ENCODE peak calls at places on chromosomes 6 and 20, in six cellular contexts. K is sigmoid colon, P is IMR-90, Y is Peyer's patch, U is suprapubic skin, X is HCT116. C is an unnamed sample. For H3K9me3, the result is how much of the 10 kb centered on the place peaks cover.

GRCh38 chr20:41540916-41541315 is 77.3 kb downstream of the CHD6 start:
- DNase-seq in K (no peak), P (no peak), Y (no peak), U (no peak), X (no peak), C (no peak)

GRCh38 chr20:13452470-13453124 is 186.1 kb downstream of the TASP1 start:
- DNase-seq in K (no peak), P (no peak), Y (no peak), U (no peak), X (no peak), C (no peak)

GRCh38 chr6:3201388-3201787 is 26.1 kb downstream of the TUBB2B start:
- DNase-seq in K (no peak), P (no peak), Y (no peak), U (no peak), X (no peak), C (no peak)

GRCh38 chr6:34301408-34301807 is 52.6 kb upstream of the SMIM29 start:
- DNase-seq in K (peak), P (peak), Y (no peak), U (no peak), X (no peak), C (peak)

GRCh38 chr20:14406495-14406894 is 69.1 kb upstream of the FLRT3 start:
- DNase-seq in K (no peak), P (peak), Y (no peak), U (no peak), X (no peak), C (no peak)

GRCh38 chr20:63290136-63290676 is 2.8 kb upstream of the COL20A1 start:
- DNase-seq in K (no peak), P (no peak), Y (no peak), U (no peak), X (no peak), C (no peak)

GRCh38 chr20:38001173-38001875 is 31.9 kb downstream of the TTI1 start:
- DNase-seq in K (no peak), P (peak), Y (no peak), U (no peak), X (no peak), C (no peak)

GRCh38 chr6:47701374-47701773 is 3.0 kb downstream of the ADGRF4 start:
- DNase-seq in K (no peak), P (no peak), Y (no peak), U (no peak), X (no peak), C (no peak)

GRCh38 chr6:126118058-126118759 is 131.9 kb downstream of the TRMT11 start:
- DNase-seq in K (no peak), P (peak), Y (no peak), U (no peak), X (no peak), C (no peak)

GRCh38 chr6:127924440-127924839 is 23.6 kb upstream of the THEMIS start:
- DNase-seq in K (no peak), P (peak), Y (no peak), U (no peak), X (no peak), C (no peak)

GRCh38 chr6:88360203-88360797 is 194.2 kb upstream of the CNR1 start:
- DNase-seq in K (no peak), P (no peak), Y (no peak), U (no peak), X (no peak), C (no peak)

GRCh38 chr20:46600286-46600752 is 49.9 kb upstream of the OCSTAMP start:
- DNase-seq in K (no peak), P (no peak), Y (no peak), U (no peak), X (no peak), C (no peak)

GRCh38 chr6:25125736-25126135 is 153.4 kb upstream of the CARMIL1 start:
- DNase-seq in K (no peak), P (no peak), Y (no peak), U (no peak), X (no peak), C (no peak)

GRCh38 chr20:57243480-57244220 is 22.8 kb downstream of the BMP7 start:
- DNase-seq in K (no peak), P (no peak), Y (no peak), U (no peak), X (no peak), C (no peak)

GRCh38 chr20:18719426-18719825 is 94.2 kb upstream of the SCP2D1 start:
- DNase-seq in K (no peak), P (peak), Y (no peak), U (no peak), X (no peak), C (no peak)

GRCh38 chr20:50690562-50690978 is 772 bp downstream of the RIPOR3 start:
- DNase-seq in K (no peak), P (no peak), Y (no peak), U (no peak), X (no peak), C (no peak)

GRCh38 chr6:91299544-91300491 is 712.9 kb upstream of the MAP3K7 start:
- DNase-seq in K (peak), P (peak), Y (no peak), U (no peak), X (no peak), C (no peak)

GRCh38 chr20:5078399-5078958 is 41.3 kb downstream of the PCNA start:
- DNase-seq in K (peak), P (peak), Y (peak), U (peak), X (no peak), C (peak)

GRCh38 chr6:31821301-31822037 is 6.1 kb upstream of the HSPA1B start:
- DNase-seq in K (peak), P (peak), Y (peak), U (peak), X (no peak), C (peak)

GRCh38 chr20:2468581-2469407 is 1.8 kb downstream of the SNRPB start:
- DNase-seq in K (no peak), P (peak), Y (no peak), U (no peak), X (no peak), C (no peak)

DNA sequence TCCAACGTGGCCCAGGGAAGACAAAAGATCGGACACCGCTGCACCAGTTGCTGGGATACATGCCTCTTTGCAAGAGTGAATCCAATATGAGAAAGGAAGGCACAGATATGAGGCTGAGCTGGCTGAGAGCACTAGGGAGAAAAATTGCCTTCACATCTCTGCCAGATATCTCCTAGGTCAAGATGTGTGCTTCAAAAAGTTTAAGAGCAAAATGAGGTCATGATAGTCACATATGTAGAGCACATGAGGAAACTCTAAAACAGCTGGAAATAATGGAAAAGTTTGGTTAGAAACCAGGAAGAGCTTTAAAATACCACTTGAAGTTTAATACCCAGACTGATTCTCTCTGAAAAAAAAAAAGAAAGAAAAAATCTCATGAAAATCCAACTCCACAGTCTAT is 41.7 kb downstream of the OR2B2 start:
- DNase-seq in K (no peak), P (no peak), Y (no peak), U (no peak), X (no peak), C (no peak)
- H3K4me3 ChIP-seq in K (no peak), P (no peak), Y (no peak), U (no peak), X (no peak), C (no peak)

GRCh38 chr6:136720045-136720760 is 72.1 kb downstream of the MAP3K5 start:
- DNase-seq in K (no peak), P (no peak), Y (no peak), U (no peak), X (no peak), C (no peak)
- H3K9me3 ChIP-seq in K (under half), P (under half), Y (under half), U (under half), X (under half), C (under half)

GRCh38 chr6:12748411-12748810 is 31.8 kb downstream of the PHACTR1 start:
- DNase-seq in K (no peak), P (no peak), Y (no peak), U (no peak), X (no peak), C (no peak)

GRCh38 chr6:12751694-12752304 is 35.2 kb downstream of the PHACTR1 start:
- DNase-seq in K (no peak), P (peak), Y (no peak), U (no peak), X (no peak), C (peak)

GRCh38 chr6:12748815-12749521 is 32.4 kb downstream of the PHACTR1 start:
- DNase-seq in K (no peak), P (no peak), Y (peak), U (no peak), X (no peak), C (no peak)

GRCh38 chr6:12750416-12750815 is 33.8 kb downstream of the PHACTR1 start:
- DNase-seq in K (no peak), P (no peak), Y (no peak), U (no peak), X (no peak), C (no peak)

GRCh38 chr6:12749531-12750379 is 33.2 kb downstream of the PHACTR1 start:
- DNase-seq in K (no peak), P (no peak), Y (no peak), U (no peak), X (no peak), C (no peak)
- H3K4me3 ChIP-seq in K (peak), P (no peak), Y (no peak), U (peak), X (no peak), C (peak)

GRCh38 chr6:106860940-106861339 is 113.6 kb downstream of the CD24 start:
- DNase-seq in K (no peak), P (no peak), Y (no peak), U (no peak), X (no peak), C (no peak)
- H3K9me3 ChIP-seq in K (under half), P (under half), Y (under half), U (under half), X (under half), C (under half)

GRCh38 chr6:71405416-71405815 is 116.8 kb downstream of the OGFRL1 start:
- DNase-seq in K (no peak), P (no peak), Y (no peak), U (no peak), X (no peak), C (no peak)

GRCh38 chr6:71403422-71404134 is 115.0 kb downstream of the OGFRL1 start:
- DNase-seq in K (no peak), P (no peak), Y (no peak), U (no peak), X (no peak), C (no peak)

GRCh38 chr6:71402101-71402500 is 113.5 kb downstream of the OGFRL1 start:
- DNase-seq in K (no peak), P (no peak), Y (no peak), U (no peak), X (no peak), C (no peak)

GRCh38 chr6:71404967-71405278 is 116.3 kb downstream of the OGFRL1 start:
- DNase-seq in K (no peak), P (no peak), Y (no peak), U (no peak), X (no peak), C (no peak)

DNA sequence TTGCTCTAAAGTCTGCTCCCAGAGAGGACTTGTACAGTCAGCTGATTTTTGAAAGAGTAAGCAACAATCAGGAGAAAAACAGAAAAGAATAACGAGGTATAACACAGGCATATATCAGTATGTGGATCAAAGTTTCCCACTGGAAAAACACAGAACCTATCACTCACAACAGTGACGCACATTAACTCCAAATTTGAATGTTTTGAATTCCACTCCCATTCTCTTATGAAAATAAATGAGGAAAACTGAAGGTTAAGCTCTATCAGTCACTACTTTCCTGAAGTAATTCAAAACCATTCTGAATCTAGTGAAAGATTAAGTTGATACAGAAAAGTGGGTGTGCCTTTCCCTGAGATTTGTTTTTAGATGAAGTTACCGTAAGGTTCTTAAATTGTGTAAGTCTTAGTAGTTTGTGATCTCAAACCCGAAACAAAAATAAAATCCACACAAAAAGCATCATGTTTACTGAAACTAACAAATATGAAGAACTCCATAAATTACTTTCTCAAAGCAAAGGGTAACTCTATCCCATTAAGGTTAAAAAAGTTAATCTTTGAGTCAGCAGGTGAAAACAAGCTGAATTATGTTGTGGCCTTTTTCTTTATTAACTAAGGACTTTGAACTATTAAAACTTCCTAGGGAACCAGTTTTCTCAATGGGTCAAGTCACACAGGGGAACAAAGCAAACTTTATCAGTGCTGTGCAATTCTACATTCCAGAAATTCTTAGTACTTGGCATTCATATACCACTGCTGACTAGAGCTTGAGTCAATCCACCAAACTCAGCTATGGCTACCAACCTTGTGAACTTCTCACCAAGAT is 115.7 kb downstream of the OGFRL1 start:
- DNase-seq in K (no peak), P (peak), Y (no peak), U (no peak), X (peak), C (no peak)
- H3K4me3 ChIP-seq in K (no peak), P (peak), Y (no peak), U (no peak), X (peak), C (no peak)

DNA sequence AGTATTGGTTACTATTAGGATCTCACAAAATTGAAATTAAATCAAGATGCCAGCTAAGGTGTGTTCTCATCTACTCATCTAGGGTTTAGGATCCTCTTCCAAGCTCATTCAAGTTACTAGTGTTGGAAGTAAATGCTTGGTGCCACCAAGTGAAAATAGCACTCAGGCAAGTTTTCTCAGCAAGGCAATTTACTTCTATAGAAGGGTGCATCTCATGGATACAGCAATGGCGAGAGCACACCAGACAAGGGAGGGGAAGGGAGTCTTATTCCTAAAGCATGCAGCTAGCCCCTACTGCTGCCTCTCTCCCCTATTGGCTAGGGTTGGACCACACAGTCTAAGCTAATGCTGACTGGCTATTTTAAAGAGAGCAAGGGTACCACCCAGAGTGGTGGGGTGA is 23.0 kb upstream of the FAM8A1 start:
- DNase-seq in K (no peak), P (no peak), Y (no peak), U (no peak), X (no peak), C (no peak)
- H3K9me3 ChIP-seq in K (under half), P (under half), Y (under half), U (under half), X (under half), C (under half)

C was measured in tibial artery.